ENCODE peak calls at places on chromosomes 12 and 14, in six cellular contexts. A, C, E, T, S and W are unnamed samples.

GRCh38 chr12:83573676-83574075 is 887.0 kb downstream of the TMTC2 start:
- DNase-seq in A (no peak), C (no peak), E (peak), T (no peak), S (no peak), W (no peak)

GRCh38 chr12:13044002-13044858 is at the start of gene FAM234B:
- DNase-seq in A (peak), C (peak), E (peak), T (peak), S (no peak), W (peak)

GRCh38 chr12:47739959-47740358 is 14.7 kb upstream of the ENDOU start:
- DNase-seq in A (no peak), C (peak), E (no peak), T (no peak), S (no peak), W (no peak)

GRCh38 chr14:35220027-35220676 is 72.0 kb upstream of the PSMA6 start:
- DNase-seq in A (no peak), C (no peak), E (no peak), T (no peak), S (no peak), W (no peak)

GRCh38 chr14:60506985-60507829 is 1.7 kb upstream of the SIX6 start:
- DNase-seq in A (peak), C (no peak), E (no peak), T (peak), S (no peak), W (no peak)

GRCh38 chr12:105897311-105897725 is 241.4 kb downstream of the NUAK1 start:
- DNase-seq in A (no peak), C (no peak), E (no peak), T (no peak), S (no peak), W (no peak)

GRCh38 chr12:114682920-114683708 is 861 bp downstream of the TBX3 start:
- DNase-seq in A (peak), C (no peak), E (no peak), T (no peak), S (no peak), W (peak)

GRCh38 chr12:57734586-57734985 is 4.0 kb downstream of the AGAP2 start:
- DNase-seq in A (no peak), C (no peak), E (no peak), T (no peak), S (no peak), W (no peak)

GRCh38 chr14:43535231-43535838 is 971.7 kb downstream of the FSCB start:
- DNase-seq in A (no peak), C (no peak), E (no peak), T (no peak), S (no peak), W (peak)

GRCh38 chr14:96119947-96120346 is 80.8 kb downstream of the C14orf132 start:
- DNase-seq in A (no peak), C (no peak), E (no peak), T (no peak), S (no peak), W (no peak)

GRCh38 chr12:5912437-5913334 is 32.4 kb downstream of the ANO2 start:
- DNase-seq in A (peak), C (no peak), E (no peak), T (no peak), S (no peak), W (peak)

GRCh38 chr14:78836777-78837176 is 666.6 kb downstream of the NRXN3 start:
- DNase-seq in A (peak), C (peak), E (peak), T (peak), S (peak), W (peak)

GRCh38 chr14:35470775-35471174 is 63.2 kb upstream of the INSM2 start:
- DNase-seq in A (no peak), C (no peak), E (no peak), T (no peak), S (no peak), W (peak)

GRCh38 chr12:26473291-26473690 is 277.9 kb downstream of the SSPN start:
- DNase-seq in A (no peak), C (no peak), E (no peak), T (no peak), S (peak), W (no peak)

GRCh38 chr14:54805080-54805479 is 97.5 kb downstream of the GCH1 start:
- DNase-seq in A (no peak), C (no peak), E (no peak), T (no peak), S (no peak), W (no peak)

DNA sequence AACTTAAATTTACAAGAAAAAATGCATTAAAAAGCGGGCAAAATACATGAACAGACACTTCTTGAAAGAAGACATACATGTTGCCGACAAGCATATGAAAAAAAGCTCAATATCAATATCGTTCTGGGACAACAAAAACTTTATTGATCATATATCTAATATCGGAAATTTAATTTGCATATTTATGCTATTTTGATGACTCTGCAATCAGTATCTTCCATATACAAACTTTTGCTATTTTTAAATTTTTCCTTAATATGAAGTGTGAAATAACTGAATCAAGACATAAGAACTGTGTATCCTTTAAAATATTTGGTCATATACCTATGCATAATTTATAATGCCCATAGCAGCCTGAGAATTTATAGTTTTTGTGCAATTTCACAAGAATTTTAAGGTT is 224.6 kb downstream of the ALX1 start:
- DNase-seq in A (no peak), C (no peak), E (no peak), T (no peak), S (no peak), W (no peak)
- TF ChIP-seq JUND in A (no peak), C (no peak), E (no peak), T (no peak), S (no peak), W (no peak)

GRCh38 chr12:113388351-113388750 is 15.3 kb downstream of the SDS start:
- DNase-seq in A (no peak), C (no peak), E (no peak), T (no peak), S (no peak), W (no peak)
- TF ChIP-seq JUND in A (no peak), C (no peak), E (no peak), T (no peak), S (no peak), W (no peak)

GRCh38 chr12:286531-287300 is 24.1 kb upstream of the SLC6A13 start:
- DNase-seq in A (no peak), C (no peak), E (no peak), T (no peak), S (no peak), W (no peak)
- TF ChIP-seq JUND in A (no peak), C (no peak), E (no peak), T (no peak), S (no peak), W (no peak)

DNA sequence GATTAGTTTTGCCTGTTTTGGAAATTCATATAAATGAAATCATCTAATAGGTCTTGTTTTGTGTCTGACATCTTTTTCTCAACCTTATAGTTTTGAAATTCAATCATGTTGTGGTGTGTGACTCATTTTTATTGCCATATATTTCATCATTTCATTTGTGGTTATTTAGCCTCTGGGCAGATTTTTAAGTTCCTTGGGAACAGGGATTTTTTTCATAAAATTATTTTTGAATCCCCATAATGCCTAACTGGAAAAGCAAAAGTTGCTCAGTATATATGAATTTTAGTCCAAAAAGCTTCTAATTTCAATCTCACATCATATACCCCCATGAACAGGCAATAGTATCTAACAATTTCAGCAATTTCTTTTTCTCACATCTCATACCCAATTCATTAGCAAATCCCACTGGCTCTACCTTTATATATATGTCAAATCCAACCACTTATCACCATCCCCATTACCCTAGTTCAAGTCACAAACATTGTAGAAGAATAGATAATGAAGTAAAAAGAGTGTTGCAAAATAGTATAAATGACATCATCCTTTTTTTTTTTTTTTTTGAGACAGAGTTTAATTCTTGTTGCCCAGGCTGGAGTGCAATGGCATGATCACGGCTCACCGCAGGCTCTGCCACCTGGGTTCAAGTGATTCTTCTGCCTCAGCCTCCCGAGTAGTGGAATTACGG is 2.6 kb upstream of the OR6J1 start:
- DNase-seq in A (no peak), C (no peak), E (no peak), T (no peak), S (no peak), W (no peak)
- TF ChIP-seq JUND in A (no peak), C (no peak), E (peak), T (no peak), S (no peak), W (no peak)

DNA sequence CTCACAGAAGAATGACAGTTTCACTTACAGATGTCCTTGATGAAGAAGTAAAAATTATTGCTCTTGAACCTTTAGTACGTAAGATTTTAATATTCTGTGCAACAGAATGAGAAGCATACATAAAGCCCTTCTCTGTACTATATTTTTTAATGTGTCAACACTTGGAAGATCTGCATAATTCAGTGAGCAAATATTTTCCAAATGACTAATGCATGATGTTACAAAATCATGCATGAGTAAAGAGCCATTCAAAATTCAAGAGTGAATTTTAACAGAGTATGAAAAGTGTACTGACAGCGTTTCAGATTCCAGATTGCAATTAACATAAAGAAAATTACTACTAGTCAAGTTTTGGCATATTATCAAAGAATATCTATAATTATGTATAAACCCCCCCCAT is 101.4 kb upstream of the BBS10 start:
- DNase-seq in A (no peak), C (no peak), E (no peak), T (no peak), S (no peak), W (no peak)
- TF ChIP-seq JUND in A (no peak), C (no peak), E (peak), T (peak), S (no peak), W (no peak)

GRCh38 chr14:92651793-92652382 is 96.5 kb downstream of the LGMN start:
- DNase-seq in A (no peak), C (no peak), E (no peak), T (no peak), S (no peak), W (no peak)
- TF ChIP-seq JUND in A (no peak), C (no peak), E (no peak), T (no peak), S (no peak), W (no peak)

DNA sequence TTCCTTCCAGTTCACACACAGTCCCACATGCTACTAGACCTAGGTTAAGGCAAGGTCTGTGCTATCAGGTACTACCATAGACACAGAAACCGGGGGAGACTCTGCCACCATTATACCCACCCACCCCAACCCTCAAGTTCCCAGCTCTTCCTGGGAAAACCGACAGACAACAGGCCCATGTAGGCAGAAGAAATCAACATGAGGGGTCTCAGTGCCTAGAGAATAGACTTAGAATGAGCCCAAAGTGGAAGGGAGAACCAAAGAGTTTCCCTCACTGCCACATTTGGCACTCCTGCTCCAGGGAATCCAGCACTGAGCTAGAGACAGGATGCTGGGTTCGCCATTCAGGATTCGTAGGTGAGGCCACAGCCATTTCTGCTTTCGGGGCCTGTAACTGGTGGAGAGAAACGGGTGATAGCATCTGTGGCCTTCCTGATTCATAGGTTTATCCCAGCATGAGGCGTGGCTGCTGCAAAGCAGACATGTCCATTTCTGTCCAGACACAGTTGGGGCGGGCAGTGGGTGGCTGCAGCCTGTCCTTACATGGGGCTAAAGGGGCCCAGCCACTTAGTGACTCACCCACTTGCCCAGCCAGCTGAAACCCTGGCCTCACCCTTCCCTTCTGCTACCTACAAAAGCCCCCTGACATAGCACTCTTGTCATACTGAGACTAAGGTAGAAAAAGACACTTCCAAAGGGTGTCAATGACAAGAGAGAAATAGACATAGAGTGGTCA is 69.4 kb downstream of the IRF2BPL start:
- DNase-seq in A (no peak), C (peak), E (peak), T (peak), S (peak), W (no peak)
- TF ChIP-seq JUND in A (no peak), C (no peak), E (no peak), T (peak), S (peak), W (no peak)